ENCODE peak calls at places on chromosome 20, in nine cellular contexts. L is stimulated activated naive CD4-positive, alpha-beta T cell; T is activated effector memory CD4-positive, alpha-beta T cell treated with anti-CD3 and anti-CD28 coated beads, Interleukin-2, amount 50 U/mL, for 16 hours; Q is GM19239; A is NT2/D1; M is HT1080; V is naive thymus-derived CD8-positive, alpha-beta T cell; K is body of pancreas; H is SJSA1. X is an unnamed sample.
A peak's percentile ranks its signal among the peaks of the same experiment; 100 is the strongest.

GRCh38 chr20:13101701-13102100 is 92.9 kb downstream of the SPTLC3 start:
- DNase-seq in H (no peak), V (no peak), M (peak; percentile 51), Q (no peak), T (no peak), K (no peak), A (no peak), L (no peak), X (no peak)

GRCh38 chr20:32449890-32450401 is 91.8 kb downstream of the ASXL1 start:
- DNase-seq in M (no peak), K (peak; percentile 12), V (no peak), H (no peak), T (no peak), L (no peak), A (no peak), Q (no peak), X (no peak)

GRCh38 chr20:52056203-52057062 is 135.1 kb downstream of the ZFP64 start:
- DNase-seq in V (no peak), L (no peak), M (peak; percentile 89), T (no peak), K (no peak), A (no peak), H (peak; percentile 58), Q (no peak), X (no peak)

GRCh38 chr20:1500496-1500895 is 9.3 kb upstream of the SIRPB2 start:
- DNase-seq in K (no peak), L (no peak), M (no peak), A (peak; percentile 6), T (no peak), Q (no peak), V (no peak), H (no peak), X (no peak)

GRCh38 chr20:63755933-63756647 is 16.5 kb downstream of the SLC2A4RG start:
- DNase-seq in V (no peak), M (no peak), H (no peak), K (no peak), Q (no peak), A (no peak), T (no peak), L (no peak), X (no peak)

GRCh38 chr20:9407805-9408421 is 106.5 kb upstream of the LAMP5 start:
- DNase-seq in K (peak; percentile 78), H (peak; percentile 61), V (no peak), M (peak; percentile 69), T (peak; percentile 65), L (peak; percentile 6), Q (peak; percentile 35), A (peak; percentile 76), X (peak; percentile 68)

GRCh38 chr20:33648396-33649004 is 13.6 kb upstream of the C20orf144 start:
- DNase-seq in Q (no peak), L (no peak), V (no peak), A (no peak), K (no peak), T (no peak), H (no peak), M (no peak), X (no peak)

GRCh38 chr20:49886571-49887203 is 28.6 kb downstream of the SPATA2 start:
- DNase-seq in K (peak; percentile 30), T (no peak), H (no peak), M (no peak), A (no peak), L (no peak), Q (no peak), V (no peak), X (no peak)

GRCh38 chr20:40770564-40771307 is 81.7 kb upstream of the MAFB start:
- DNase-seq in A (no peak), T (no peak), V (no peak), H (no peak), L (no peak), K (no peak), Q (no peak), M (no peak), X (no peak)

GRCh38 chr20:17992224-17992637 is 23.4 kb downstream of the MGME1 start:
- DNase-seq in K (no peak), M (no peak), Q (no peak), V (no peak), T (peak; percentile 69), H (no peak), L (no peak), A (no peak), X (no peak)

GRCh38 chr20:46784450-46785127 is 75.1 kb downstream of the SLC2A10 start:
- DNase-seq in K (no peak), T (no peak), V (no peak), Q (no peak), M (peak; percentile 34), L (no peak), H (no peak), A (no peak), X (no peak)

GRCh38 chr20:59680148-59680650 is 75.9 kb downstream of the PHACTR3 start:
- DNase-seq in T (no peak), H (peak; percentile 16), M (no peak), K (no peak), V (no peak), A (no peak), L (no peak), Q (no peak), X (no peak)

GRCh38 chr20:49583669-49584417 is 15.9 kb upstream of the PTGIS start:
- DNase-seq in T (no peak), L (no peak), V (no peak), A (no peak), K (peak; percentile 78), Q (no peak), M (no peak), H (no peak), X (no peak)

GRCh38 chr20:12860619-12861247 is 148.0 kb upstream of the SPTLC3 start:
- DNase-seq in Q (no peak), V (no peak), M (no peak), H (no peak), K (no peak), L (no peak), A (no peak), T (no peak), X (no peak)

GRCh38 chr20:31713312-31714049 is 9.2 kb downstream of the BCL2L1 start:
- DNase-seq in H (peak; percentile 95), M (peak; percentile 95), A (no peak), T (no peak), Q (no peak), K (peak; percentile 56), V (no peak), L (no peak), X (no peak)